ENCODE peak calls at places on chromosome 14, in five cellular contexts. L is fibroblast of lung, A is heart right ventricle, B is IMR-90, N is psoas muscle. Y is an unnamed sample.

GRCh38 chr14:56099081-56099797 is 19.0 kb upstream of the PELI2 start:
- DNase-seq in B (no peak), A (no peak), N (no peak), L (no peak), Y (no peak)

GRCh38 chr14:67859169-67859749 is 39.7 kb downstream of the RAD51B start:
- DNase-seq in A (no peak), N (no peak), B (peak; percentile 12), L (no peak), Y (no peak)

GRCh38 chr14:83300454-83301064 is 1766.9 kb upstream of the SEL1L start:
- DNase-seq in N (no peak), B (peak; percentile 52), A (no peak), L (peak; percentile 60), Y (no peak)

GRCh38 chr14:92493024-92493423 is 20.6 kb upstream of the RIN3 start:
- DNase-seq in L (no peak), B (no peak), N (no peak), A (no peak), Y (no peak)

GRCh38 chr14:63277784-63278183 is 41.0 kb downstream of the GPHB5 start:
- DNase-seq in A (no peak), L (no peak), B (no peak), N (no peak), Y (no peak)

GRCh38 chr14:95469134-95469481 is 47.3 kb downstream of the SYNE3 start:
- DNase-seq in L (no peak), N (no peak), A (no peak), B (no peak), Y (no peak)

GRCh38 chr14:87131879-87132278 is 861.1 kb downstream of the GALC start:
- DNase-seq in L (peak; percentile 52), B (peak; percentile 74), N (no peak), A (no peak), Y (no peak)

GRCh38 chr14:61934385-61934784 is 172.2 kb downstream of the SNAPC1 start:
- DNase-seq in A (no peak), B (peak; percentile 99), L (peak; percentile 92), N (no peak), Y (no peak)

GRCh38 chr14:20413785-20414117 is 450 bp upstream of the TEP1 start:
- DNase-seq in N (no peak), L (peak; percentile 14), B (no peak), A (no peak), Y (no peak)

GRCh38 chr14:46054526-46054925 is 597.1 kb downstream of the RPL10L start:
- DNase-seq in B (peak; percentile 79), A (no peak), N (no peak), L (peak; percentile 72), Y (no peak)

GRCh38 chr14:65941091-65941490 is 528.6 kb downstream of the FUT8 start:
- DNase-seq in B (no peak), L (no peak), A (no peak), N (no peak), Y (no peak)

GRCh38 chr14:29222671-29223268 is 456.2 kb downstream of the FOXG1 start:
- DNase-seq in A (no peak), L (peak; percentile 83), N (no peak), B (peak; percentile 73), Y (no peak)

GRCh38 chr14:71751264-71751663 is 181.0 kb upstream of the RGS6 start:
- DNase-seq in N (no peak), B (peak; percentile 53), A (no peak), L (no peak), Y (no peak)

GRCh38 chr14:46401066-46401465 is 250.5 kb downstream of the RPL10L start:
- DNase-seq in B (no peak), A (no peak), L (no peak), N (no peak), Y (no peak)

GRCh38 chr14:78254911-78255431 is 84.8 kb downstream of the NRXN3 start:
- DNase-seq in N (no peak), L (no peak), A (no peak), B (no peak), Y (no peak)

GRCh38 chr14:67583711-67584644 is 16.1 kb downstream of the PIGH start:
- DNase-seq in N (no peak), B (peak; percentile 52), A (no peak), L (peak; percentile 60), Y (no peak)

GRCh38 chr14:24816929-24817637 is 183.1 kb upstream of the GZMB start:
- DNase-seq in B (no peak), N (no peak), L (no peak), A (no peak), Y (no peak)

GRCh38 chr14:46250113-46250703 is 401.4 kb downstream of the RPL10L start:
- DNase-seq in L (peak; percentile 6), B (no peak), A (no peak), N (no peak), Y (no peak)

GRCh38 chr14:24179294-24179960 is 7.5 kb downstream of the REC8 start:
- DNase-seq in L (no peak), A (no peak), B (no peak), N (no peak), Y (no peak)

GRCh38 chr14:67577909-67578749 is 21.9 kb downstream of the PIGH start:
- DNase-seq in A (no peak), L (no peak), N (no peak), B (no peak), Y (no peak)

GRCh38 chr14:96398921-96399320 is 7.0 kb downstream of the AK7 start:
- DNase-seq in L (no peak), B (no peak), A (no peak), N (no peak), Y (no peak)

GRCh38 chr14:98634043-98634820 is 637.8 kb downstream of the BCL11B start:
- DNase-seq in B (no peak), A (no peak), L (no peak), N (no peak), Y (no peak)
- H3K27ac ChIP-seq in B (no peak overlapping the region), A (no peak overlapping the region), L (no peak overlapping the region), N (no peak overlapping the region), Y (no peak overlapping the region)

GRCh38 chr14:90429764-90430163 is 32.9 kb downstream of the CALM1 start:
- DNase-seq in B (no peak), A (no peak), N (no peak), L (no peak), Y (no peak)

GRCh38 chr14:90426663-90427062 is 29.8 kb downstream of the CALM1 start:
- DNase-seq in N (no peak), L (peak; percentile 41), A (peak; percentile 59), B (no peak), Y (no peak)

GRCh38 chr14:90427848-90428426 is 31.1 kb downstream of the CALM1 start:
- DNase-seq in N (no peak), L (no peak), A (peak; percentile 28), B (no peak), Y (no peak)

GRCh38 chr14:90428676-90429075 is 31.8 kb downstream of the CALM1 start:
- DNase-seq in L (no peak), N (no peak), A (no peak), B (no peak), Y (no peak)

GRCh38 chr14:90429236-90429635 is 32.4 kb downstream of the CALM1 start:
- DNase-seq in N (no peak), B (no peak), L (no peak), A (no peak), Y (no peak)
- H3K27ac ChIP-seq in N (no peak overlapping the region), B (no peak overlapping the region), L (no peak overlapping the region), A (no peak overlapping the region), Y (no peak overlapping the region)

GRCh38 chr14:69636051-69636639 is 24.7 kb downstream of the SUSD6 start:
- DNase-seq in A (no peak), N (no peak), B (no peak), L (no peak), Y (no peak)
- H3K27ac ChIP-seq in A (peak overlapping the region; percentile 82), N (peak overlapping the region; percentile 18), B (peak overlapping the region; percentile 1), L (no peak overlapping the region), Y (peak overlapping the region; percentile 18)

DNA sequence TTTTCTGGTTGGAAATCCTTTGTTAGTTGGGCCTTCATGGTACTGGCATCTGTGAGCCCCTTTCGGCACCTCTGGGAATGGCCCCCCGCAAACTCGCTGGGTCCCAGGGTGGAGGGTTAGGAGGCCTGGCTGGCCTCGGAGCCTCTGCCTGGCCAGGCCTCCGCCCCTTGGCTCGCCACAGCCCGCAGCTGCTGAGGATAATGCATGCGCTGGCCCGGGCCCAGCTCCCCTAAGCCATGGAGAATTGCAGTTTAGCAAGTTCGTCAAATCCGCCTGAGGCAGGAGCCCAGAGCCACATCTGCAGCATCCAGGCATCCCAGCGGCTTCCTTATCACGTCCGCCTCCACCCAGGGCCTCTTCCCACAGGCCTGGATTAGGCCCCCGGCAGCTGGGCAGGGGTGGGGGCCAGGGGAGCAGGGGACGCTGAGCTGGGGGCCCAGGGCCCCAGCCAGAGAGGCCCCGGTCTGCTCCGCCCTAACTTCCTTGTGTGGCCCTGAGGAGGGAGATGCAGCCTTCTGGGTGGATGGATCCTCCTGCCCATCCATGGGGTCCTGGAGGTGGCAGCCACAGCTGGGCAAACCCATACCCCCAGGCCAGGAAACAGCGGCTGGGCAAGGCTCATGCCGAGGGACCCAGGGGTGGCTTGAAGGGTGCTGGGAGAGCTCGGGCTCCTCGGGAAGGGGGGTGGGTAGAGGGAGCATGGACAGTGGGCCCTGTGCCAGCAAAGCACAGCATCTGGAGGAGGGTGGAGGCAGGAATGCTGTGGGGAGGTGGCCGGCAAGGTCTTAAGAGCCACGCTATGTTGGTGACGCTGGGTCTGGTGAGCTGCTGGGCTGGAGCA is 48.5 kb upstream of the DLK1 start:
- DNase-seq in L (peak; percentile 86), A (peak; percentile 78), N (peak; percentile 70), B (peak; percentile 52), Y (peak; percentile 39)
- H3K27ac ChIP-seq in L (no peak overlapping the region), A (peak overlapping the region; percentile 85), N (peak overlapping the region; percentile 63), B (no peak overlapping the region), Y (no peak overlapping the region)

DNA sequence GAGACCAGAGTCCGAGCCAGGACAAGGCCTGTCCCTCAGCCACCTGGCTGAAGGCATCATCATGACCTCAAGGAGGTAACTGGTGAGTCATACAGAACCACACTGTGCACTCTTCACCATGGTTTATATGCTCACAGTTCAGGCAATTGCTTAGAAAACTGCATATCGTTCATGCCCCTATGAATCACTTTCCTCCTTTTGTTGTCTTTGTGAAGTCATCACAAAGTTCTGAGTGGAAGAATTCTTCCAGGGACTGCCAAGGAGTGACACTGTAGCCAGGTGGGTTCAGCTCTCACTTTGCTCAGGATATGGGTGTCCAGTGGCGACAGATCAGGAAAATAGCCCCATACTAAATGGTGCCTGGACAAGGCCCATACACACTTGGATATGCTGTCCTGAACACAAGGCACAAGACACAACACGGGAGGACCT is 92.5 kb downstream of the DPF3 start:
- DNase-seq in N (no peak), B (peak; percentile 99), L (peak; percentile 82), A (no peak), Y (no peak)
- H3K27ac ChIP-seq in N (peak overlapping the region; percentile 89), B (peak overlapping the region; percentile 62), L (peak overlapping the region; percentile 68), A (peak overlapping the region; percentile 56), Y (peak overlapping the region; percentile 96)

GRCh38 chr14:54364555-54365415 is 32.0 kb upstream of the CDKN3 start:
- DNase-seq in N (peak; percentile 49), L (peak; percentile 38), B (peak; percentile 37), A (peak; percentile 25), Y (no peak)
- H3K27ac ChIP-seq in N (peak overlapping the region; percentile 54), L (no peak overlapping the region), B (no peak overlapping the region), A (peak overlapping the region; percentile 76), Y (no peak overlapping the region)

DNA sequence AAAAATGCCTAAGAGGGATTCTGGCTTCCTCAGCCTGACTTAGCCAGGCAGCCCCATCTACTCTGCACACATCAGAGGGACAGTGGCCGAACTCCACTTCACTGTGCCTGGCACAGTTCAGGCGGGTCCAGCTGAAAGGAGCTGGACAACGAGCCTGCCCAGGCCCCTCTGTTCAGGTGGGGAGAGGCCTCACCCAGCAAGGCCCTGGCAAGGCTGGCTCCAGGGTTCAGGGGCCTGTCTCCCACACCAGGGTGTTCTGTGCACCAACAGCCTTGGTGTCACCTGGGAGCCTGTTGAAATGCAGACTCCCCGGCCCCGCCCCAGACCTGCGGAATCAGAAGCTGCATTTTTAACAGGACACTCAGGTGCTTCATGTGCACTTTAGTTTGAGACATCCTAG is 9.8 kb downstream of the FAM181A start:
- DNase-seq in A (no peak), L (no peak), N (no peak), B (no peak), Y (no peak)
- H3K27ac ChIP-seq in A (no peak overlapping the region), L (no peak overlapping the region), N (peak overlapping the region; percentile 98), B (no peak overlapping the region), Y (no peak overlapping the region)

Y was measured in substantia nigra.